ENCODE peak calls at places on chromosomes 13 and 19, in five cellular contexts. U is OCI-LY7, E is cardiac muscle cell, I is activated T-helper 1 cell treated with Interleukin-2 at 50 U/mL for 16 hours, X is mammary epithelial cell. N is an unnamed sample.

GRCh38 chr19:42175952-42176648 is 41.4 kb downstream of the DEDD2 start:
- DNase-seq in U (no peak), E (peak; percentile 35), I (no peak), X (no peak), N (no peak)

GRCh38 chr13:32376642-32377418 is 51.1 kb downstream of the N4BP2L1 start:
- DNase-seq in U (no peak), E (no peak), I (no peak), X (no peak), N (no peak)

GRCh38 chr19:53980553-53981407 is 10.7 kb upstream of the CACNG6 start:
- DNase-seq in U (no peak), E (peak; percentile 94), I (no peak), X (peak; percentile 39), N (no peak)

GRCh38 chr19:4730740-4731171 is 7.1 kb upstream of the DPP9 start:
- DNase-seq in U (peak; percentile 45), E (no peak), I (peak; percentile 39), X (no peak), N (peak; percentile 56)

GRCh38 chr19:30512748-30513389 is 140.7 kb downstream of the ZNF536 start:
- DNase-seq in U (no peak), E (no peak), I (no peak), X (no peak), N (no peak)

GRCh38 chr13:108924154-108924940 is 294.9 kb downstream of the MYO16 start:
- DNase-seq in U (no peak), E (no peak), I (no peak), X (peak; percentile 35), N (no peak)

GRCh38 chr19:12872255-12872654 is 9.0 kb downstream of the DNASE2 start:
- DNase-seq in U (no peak), E (no peak), I (no peak), X (no peak), N (no peak)

GRCh38 chr19:46076951-46077814 is 36.4 kb upstream of the IGFL4 start:
- DNase-seq in U (peak; percentile 30), E (peak; percentile 88), I (no peak), X (peak; percentile 69), N (no peak)

GRCh38 chr19:45469835-45470146 is 2.0 kb downstream of the FOSB start:
- DNase-seq in U (peak; percentile 95), E (no peak), I (no peak), X (no peak), N (no peak)

GRCh38 chr19:9144920-9145319 is 4.7 kb downstream of the ZNF317 start:
- DNase-seq in U (peak; percentile 36), E (peak; percentile 4), I (no peak), X (no peak), N (no peak)

GRCh38 chr19:5386841-5387240 is 46.2 kb upstream of the PTPRS start:
- DNase-seq in U (no peak), E (no peak), I (no peak), X (no peak), N (no peak)

GRCh38 chr19:6041991-6042421 is 64.1 kb upstream of the RANBP3 start:
- DNase-seq in U (peak; percentile 53), E (no peak), I (no peak), X (no peak), N (no peak)

GRCh38 chr19:343941-344624 is 513 bp downstream of the MIER2 start:
- DNase-seq in U (peak; percentile 37), E (peak; percentile 19), I (peak; percentile 26), X (no peak), N (peak; percentile 31)

GRCh38 chr13:73598021-73598712 is 536.0 kb downstream of the KLF12 start:
- DNase-seq in U (no peak), E (peak; percentile 22), I (no peak), X (peak; percentile 91), N (no peak)

GRCh38 chr13:80109313-80109712 is 231.6 kb downstream of the SPRY2 start:
- DNase-seq in U (no peak), E (peak; percentile 4), I (no peak), X (no peak), N (no peak)

GRCh38 chr13:41780736-41781708 is 179.9 kb downstream of the VWA8 start:
- DNase-seq in U (no peak), E (peak; percentile 91), I (no peak), X (peak; percentile 33), N (no peak)

GRCh38 chr19:18157465-18158063 is 4.6 kb downstream of the PIK3R2 start:
- DNase-seq in U (peak; percentile 40), E (no peak), I (no peak), X (peak; percentile 79), N (no peak)

GRCh38 chr19:50030937-50031336 is 5.1 kb downstream of the ZNF473 start:
- DNase-seq in U (no peak), E (no peak), I (no peak), X (no peak), N (no peak)

GRCh38 chr19:5308471-5309437 is 31.9 kb downstream of the PTPRS start:
- DNase-seq in U (peak; percentile 26), E (peak; percentile 94), I (no peak), X (peak; percentile 87), N (no peak)

GRCh38 chr13:25171517-25172302 is at the start of gene AMER2:
- DNase-seq in U (no peak), E (peak; percentile 38), I (no peak), X (no peak), N (no peak)

GRCh38 chr19:4345656-4346383 is 2.5 kb downstream of the MPND start:
- DNase-seq in U (no peak), E (no peak), I (no peak), X (no peak), N (no peak)

GRCh38 chr13:114109646-114110045 is 22.8 kb downstream of the RASA3 start:
- DNase-seq in U (no peak), E (no peak), I (no peak), X (no peak), N (no peak)

GRCh38 chr13:66483712-66484111 is 746.4 kb downstream of the PCDH9 start:
- DNase-seq in U (no peak), E (no peak), I (no peak), X (no peak), N (no peak)

GRCh38 chr13:50224534-50224933 is 209.3 kb downstream of the KCNRG start:
- DNase-seq in U (no peak), E (peak; percentile 57), I (no peak), X (peak; percentile 95), N (no peak)